ENCODE peak calls at places on chromosomes 6 and 20, in eight cellular contexts. One of them, this sample, is unnamed. For H3K4me1, the result is how much of the 10 kb centered on the place peaks cover.

GRCh38 chr20:9119776-9120175 is 50.9 kb downstream of the PLCB4 start:
- DNase-seq in cardiac muscle cell: no peak
- DNase-seq in HAP-1: no peak
- DNase-seq in Caco-2: no peak
- DNase-seq in body of pancreas: peak
- DNase-seq in fibroblast of lung: no peak
- DNase-seq in CD4-positive, alpha-beta memory T cell: no peak
- DNase-seq in aorta: peak
- DNase-seq in this sample: no peak

GRCh38 chr6:65646494-65647035 is 60.5 kb downstream of the EYS start:
- DNase-seq in HAP-1: no peak
- DNase-seq in CD4-positive, alpha-beta memory T cell: no peak
- DNase-seq in body of pancreas: no peak
- DNase-seq in fibroblast of lung: no peak
- DNase-seq in Caco-2: no peak
- DNase-seq in aorta: no peak
- DNase-seq in cardiac muscle cell: no peak
- DNase-seq in this sample: no peak

GRCh38 chr6:135251416-135251815 is 70.3 kb downstream of the MYB start:
- DNase-seq in Caco-2: no peak
- DNase-seq in aorta: no peak
- DNase-seq in fibroblast of lung: no peak
- DNase-seq in body of pancreas: peak
- DNase-seq in HAP-1: peak
- DNase-seq in cardiac muscle cell: no peak
- DNase-seq in CD4-positive, alpha-beta memory T cell: no peak
- DNase-seq in this sample: no peak

GRCh38 chr6:34074064-34074739 is 71.7 kb downstream of the GRM4 start:
- DNase-seq in HAP-1: no peak
- DNase-seq in body of pancreas: no peak
- DNase-seq in cardiac muscle cell: no peak
- DNase-seq in CD4-positive, alpha-beta memory T cell: no peak
- DNase-seq in aorta: no peak
- DNase-seq in fibroblast of lung: no peak
- DNase-seq in Caco-2: no peak
- DNase-seq in this sample: no peak

GRCh38 chr6:11650297-11650696 is 112.7 kb downstream of the TMEM170B start:
- DNase-seq in CD4-positive, alpha-beta memory T cell: no peak
- DNase-seq in HAP-1: peak
- DNase-seq in aorta: no peak
- DNase-seq in fibroblast of lung: peak
- DNase-seq in cardiac muscle cell: peak
- DNase-seq in body of pancreas: no peak
- DNase-seq in Caco-2: no peak
- DNase-seq in this sample: peak

GRCh38 chr6:111564482-111564945 is 41.2 kb downstream of the TRAF3IP2 start:
- DNase-seq in cardiac muscle cell: peak
- DNase-seq in aorta: peak
- DNase-seq in CD4-positive, alpha-beta memory T cell: no peak
- DNase-seq in body of pancreas: peak
- DNase-seq in HAP-1: no peak
- DNase-seq in Caco-2: no peak
- DNase-seq in fibroblast of lung: peak
- DNase-seq in this sample: no peak

GRCh38 chr6:8481727-8482126 is 46.4 kb upstream of the SLC35B3 start:
- DNase-seq in CD4-positive, alpha-beta memory T cell: no peak
- DNase-seq in fibroblast of lung: peak
- DNase-seq in Caco-2: no peak
- DNase-seq in cardiac muscle cell: peak
- DNase-seq in aorta: no peak
- DNase-seq in body of pancreas: no peak
- DNase-seq in HAP-1: no peak
- DNase-seq in this sample: no peak

GRCh38 chr6:73514746-73515110 is 6.1 kb downstream of the EEF1A1 start:
- DNase-seq in fibroblast of lung: peak
- DNase-seq in aorta: no peak
- DNase-seq in Caco-2: no peak
- DNase-seq in CD4-positive, alpha-beta memory T cell: no peak
- DNase-seq in body of pancreas: no peak
- DNase-seq in HAP-1: peak
- DNase-seq in cardiac muscle cell: peak
- DNase-seq in this sample: no peak

GRCh38 chr6:68740828-68741500 is 105.9 kb downstream of the ADGRB3 start:
- DNase-seq in aorta: no peak
- DNase-seq in cardiac muscle cell: peak
- DNase-seq in Caco-2: no peak
- DNase-seq in fibroblast of lung: no peak
- DNase-seq in body of pancreas: no peak
- DNase-seq in HAP-1: no peak
- DNase-seq in CD4-positive, alpha-beta memory T cell: no peak
- DNase-seq in this sample: no peak

GRCh38 chr6:114362396-114362795 is 19.6 kb upstream of the HS3ST5 start:
- DNase-seq in body of pancreas: no peak
- DNase-seq in cardiac muscle cell: no peak
- DNase-seq in aorta: no peak
- DNase-seq in fibroblast of lung: no peak
- DNase-seq in CD4-positive, alpha-beta memory T cell: no peak
- DNase-seq in Caco-2: no peak
- DNase-seq in HAP-1: no peak
- DNase-seq in this sample: no peak

GRCh38 chr6:129713806-129714338 is 3.9 kb upstream of the ARHGAP18 start:
- DNase-seq in Caco-2: no peak
- DNase-seq in aorta: no peak
- DNase-seq in fibroblast of lung: no peak
- DNase-seq in cardiac muscle cell: no peak
- DNase-seq in CD4-positive, alpha-beta memory T cell: no peak
- DNase-seq in HAP-1: no peak
- DNase-seq in body of pancreas: no peak
- DNase-seq in this sample: no peak

GRCh38 chr6:37372116-37372515 is 18.3 kb downstream of the RNF8 start:
- DNase-seq in HAP-1: no peak
- DNase-seq in cardiac muscle cell: no peak
- DNase-seq in fibroblast of lung: no peak
- DNase-seq in Caco-2: no peak
- DNase-seq in body of pancreas: no peak
- DNase-seq in aorta: no peak
- DNase-seq in CD4-positive, alpha-beta memory T cell: no peak
- DNase-seq in this sample: no peak

DNA sequence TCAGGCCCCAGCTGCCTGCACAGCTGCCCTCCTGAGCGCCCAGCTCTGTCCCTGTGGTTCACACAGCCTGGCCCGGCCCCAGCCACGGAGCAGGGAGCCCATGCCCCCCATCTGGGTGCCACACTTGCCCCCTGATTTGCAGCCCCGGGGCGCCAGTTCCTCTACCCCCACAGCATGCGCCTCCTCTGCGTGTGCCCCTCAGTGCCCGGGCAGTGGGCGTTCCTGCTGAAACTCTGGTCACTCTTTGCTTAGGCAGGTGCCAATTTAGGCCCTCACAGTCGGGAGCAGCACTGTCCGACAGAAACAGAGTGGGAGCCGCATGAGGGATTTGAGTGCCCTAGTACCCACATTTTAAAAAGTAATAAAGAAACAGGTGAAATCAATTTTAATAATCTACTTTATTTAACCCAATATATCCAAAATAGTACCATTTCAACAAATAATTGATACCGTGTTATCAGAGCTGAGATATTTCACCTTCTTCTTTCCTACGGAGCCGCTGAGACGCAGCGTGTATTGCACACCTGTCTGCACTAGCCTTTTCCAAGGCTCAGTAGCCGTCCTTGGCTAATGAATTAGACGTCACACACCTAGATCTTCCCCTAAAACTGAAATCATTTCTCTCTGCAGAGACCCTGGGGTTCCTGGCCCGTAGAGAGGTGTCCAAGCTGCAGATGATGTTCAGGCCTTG is 106.4 kb downstream of the ASXL1 start:
- DNase-seq in Caco-2: no peak
- DNase-seq in HAP-1: no peak
- DNase-seq in cardiac muscle cell: no peak
- DNase-seq in CD4-positive, alpha-beta memory T cell: no peak
- DNase-seq in fibroblast of lung: no peak
- DNase-seq in body of pancreas: no peak
- DNase-seq in aorta: no peak
- DNase-seq in this sample: peak
- H3K4me1 ChIP-seq in Caco-2: under half
- H3K4me1 ChIP-seq in HAP-1: under half
- H3K4me1 ChIP-seq in cardiac muscle cell: under half
- H3K4me1 ChIP-seq in CD4-positive, alpha-beta memory T cell: under half
- H3K4me1 ChIP-seq in fibroblast of lung: under half
- H3K4me1 ChIP-seq in body of pancreas: half or more
- H3K4me1 ChIP-seq in aorta: under half
- H3K4me1 ChIP-seq in this sample: under half

DNA sequence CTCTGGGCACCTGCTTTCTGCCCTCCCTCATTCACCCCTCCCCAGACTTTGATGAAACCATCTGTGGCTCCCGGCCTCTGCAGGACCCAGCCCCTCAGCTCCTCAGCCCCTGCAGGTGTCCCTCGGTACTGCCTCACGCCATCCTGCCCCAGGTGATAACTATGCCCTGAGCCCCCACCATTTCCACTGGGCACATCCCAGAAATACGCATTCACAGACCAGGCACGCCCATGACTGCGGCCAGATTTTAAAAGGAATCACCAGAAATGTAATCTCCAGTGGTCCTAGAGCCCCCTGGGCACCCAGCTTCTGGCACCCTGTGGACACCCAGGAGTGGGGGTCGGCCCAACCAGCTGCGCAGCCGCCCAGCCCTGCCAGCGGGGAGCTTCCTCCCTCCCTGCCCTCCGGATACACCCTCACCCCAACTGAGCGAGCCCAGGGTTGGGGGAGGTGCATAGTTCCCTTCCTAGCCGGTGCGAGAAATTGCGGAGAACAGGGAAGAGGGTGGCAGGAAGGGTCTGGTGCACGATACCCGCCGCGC is 585 bp upstream of the NTSR1 start:
- DNase-seq in CD4-positive, alpha-beta memory T cell: no peak
- DNase-seq in aorta: no peak
- DNase-seq in Caco-2: peak
- DNase-seq in fibroblast of lung: no peak
- DNase-seq in body of pancreas: no peak
- DNase-seq in cardiac muscle cell: no peak
- DNase-seq in HAP-1: no peak
- DNase-seq in this sample: no peak
- H3K4me3 ChIP-seq in CD4-positive, alpha-beta memory T cell: peak
- H3K4me3 ChIP-seq in aorta: no peak
- H3K4me3 ChIP-seq in Caco-2: no peak
- H3K4me3 ChIP-seq in fibroblast of lung: no peak
- H3K4me3 ChIP-seq in body of pancreas: no peak
- H3K4me3 ChIP-seq in cardiac muscle cell: no peak
- H3K4me3 ChIP-seq in HAP-1: no peak
- H3K4me3 ChIP-seq in this sample: no peak

GRCh38 chr6:158042245-158042798 is 60.7 kb downstream of the SYNJ2 start:
- DNase-seq in CD4-positive, alpha-beta memory T cell: no peak
- DNase-seq in Caco-2: no peak
- DNase-seq in aorta: peak
- DNase-seq in HAP-1: no peak
- DNase-seq in fibroblast of lung: peak
- DNase-seq in body of pancreas: no peak
- DNase-seq in cardiac muscle cell: peak
- DNase-seq in this sample: no peak

GRCh38 chr6:158044525-158044888 is 62.8 kb downstream of the SYNJ2 start:
- DNase-seq in CD4-positive, alpha-beta memory T cell: no peak
- DNase-seq in cardiac muscle cell: peak
- DNase-seq in fibroblast of lung: no peak
- DNase-seq in body of pancreas: no peak
- DNase-seq in Caco-2: no peak
- DNase-seq in HAP-1: no peak
- DNase-seq in aorta: no peak
- DNase-seq in this sample: no peak

GRCh38 chr6:158041788-158042187 is 60.1 kb downstream of the SYNJ2 start:
- DNase-seq in body of pancreas: no peak
- DNase-seq in aorta: no peak
- DNase-seq in CD4-positive, alpha-beta memory T cell: no peak
- DNase-seq in fibroblast of lung: no peak
- DNase-seq in cardiac muscle cell: no peak
- DNase-seq in HAP-1: no peak
- DNase-seq in Caco-2: no peak
- DNase-seq in this sample: no peak

GRCh38 chr6:158043008-158043407 is 61.3 kb downstream of the SYNJ2 start:
- DNase-seq in CD4-positive, alpha-beta memory T cell: no peak
- DNase-seq in HAP-1: no peak
- DNase-seq in body of pancreas: no peak
- DNase-seq in fibroblast of lung: no peak
- DNase-seq in cardiac muscle cell: no peak
- DNase-seq in aorta: peak
- DNase-seq in Caco-2: no peak
- DNase-seq in this sample: no peak

DNA sequence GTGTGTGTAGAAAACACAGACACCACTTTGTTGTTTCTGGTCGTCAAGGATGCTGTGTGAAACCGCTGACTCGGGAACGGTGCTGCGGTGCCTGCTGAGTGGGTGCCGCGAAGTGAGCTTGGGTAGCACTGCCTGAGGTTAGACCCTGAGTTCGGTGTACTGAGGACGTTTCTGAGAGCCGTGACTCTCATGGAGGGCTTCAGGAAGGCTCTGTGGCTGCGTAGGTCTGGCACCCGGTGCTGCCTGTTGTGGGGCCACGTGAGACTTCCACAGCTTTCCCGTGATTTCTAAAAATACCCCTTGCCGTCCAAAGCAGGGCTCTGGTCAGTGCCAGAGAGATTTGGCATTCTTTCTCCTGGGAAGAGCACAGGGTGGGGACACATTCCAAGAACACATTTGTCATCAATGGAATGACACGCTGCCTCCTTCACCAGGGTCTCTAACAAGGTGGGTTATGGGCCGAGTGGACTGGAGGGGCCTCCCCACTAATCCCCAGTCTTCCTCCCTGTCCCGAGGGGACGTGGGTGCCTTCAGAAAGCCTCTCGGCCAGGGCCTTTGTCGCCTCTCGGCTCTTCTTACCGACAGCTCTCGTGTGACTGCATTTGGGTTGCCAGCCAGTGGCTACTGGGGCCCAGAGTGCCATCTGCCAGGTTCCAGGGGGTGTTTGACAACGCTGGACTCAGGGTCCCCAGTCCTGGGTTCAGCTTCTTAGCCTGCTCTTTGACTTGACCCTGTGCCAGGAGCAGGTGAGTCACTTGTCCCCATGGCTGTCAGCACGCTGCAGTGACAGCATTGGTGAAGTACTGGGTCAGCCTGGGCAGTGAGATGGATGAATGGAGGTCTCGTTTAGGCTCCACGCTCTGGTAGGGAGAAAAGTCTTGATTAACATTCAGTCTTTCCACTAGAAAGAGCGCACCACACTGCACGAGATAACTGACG is 62.2 kb downstream of the SYNJ2 start:
- DNase-seq in CD4-positive, alpha-beta memory T cell: no peak
- DNase-seq in Caco-2: no peak
- DNase-seq in body of pancreas: peak
- DNase-seq in cardiac muscle cell: no peak
- DNase-seq in fibroblast of lung: no peak
- DNase-seq in aorta: no peak
- DNase-seq in HAP-1: no peak
- DNase-seq in this sample: peak
- H3K4me1 ChIP-seq in CD4-positive, alpha-beta memory T cell: under half
- H3K4me1 ChIP-seq in Caco-2: half or more
- H3K4me1 ChIP-seq in body of pancreas: under half
- H3K4me1 ChIP-seq in cardiac muscle cell: under half
- H3K4me1 ChIP-seq in fibroblast of lung: under half
- H3K4me1 ChIP-seq in aorta: under half
- H3K4me1 ChIP-seq in HAP-1: under half
- H3K4me1 ChIP-seq in this sample: under half

DNA sequence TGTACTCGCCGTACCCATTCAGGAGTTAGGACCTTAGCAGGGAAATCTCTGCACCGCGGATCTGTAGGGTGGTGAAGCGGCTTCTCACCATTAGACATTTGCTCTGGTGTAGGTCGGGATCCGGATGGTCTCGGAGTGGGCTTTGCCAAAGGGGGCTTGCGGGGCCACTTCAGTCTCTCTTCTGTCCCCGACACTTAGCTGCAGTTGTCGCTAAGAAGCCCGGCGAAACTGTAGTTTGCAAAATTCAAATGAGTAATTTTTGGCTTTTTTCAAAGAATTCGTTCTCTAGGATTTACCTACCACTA is 433 bp downstream of the QRSL1 start:
- DNase-seq in aorta: no peak
- DNase-seq in body of pancreas: no peak
- DNase-seq in Caco-2: no peak
- DNase-seq in CD4-positive, alpha-beta memory T cell: no peak
- DNase-seq in HAP-1: no peak
- DNase-seq in cardiac muscle cell: no peak
- DNase-seq in fibroblast of lung: peak
- DNase-seq in this sample: no peak
- H3K4me3 ChIP-seq in aorta: peak
- H3K4me3 ChIP-seq in body of pancreas: peak
- H3K4me3 ChIP-seq in Caco-2: peak
- H3K4me3 ChIP-seq in CD4-positive, alpha-beta memory T cell: peak
- H3K4me3 ChIP-seq in HAP-1: peak
- H3K4me3 ChIP-seq in cardiac muscle cell: peak
- H3K4me3 ChIP-seq in fibroblast of lung: peak
- H3K4me3 ChIP-seq in this sample: peak

This sample was measured in right lobe of liver.